ENCODE peak calls at places on chromosomes 13 and 19, in ten cellular contexts. B, P, U, Q, Y, I, E, M, O and H are unnamed samples.

GRCh38 chr19:15178629-15179308 is 22.0 kb downstream of the NOTCH3 start:
- DNase-seq in B (no peak), P (no peak), U (no peak), Q (no peak), Y (no peak), I (no peak), E (no peak), M (no peak), O (no peak), H (no peak)

GRCh38 chr13:94201022-94201421 is 278.5 kb downstream of the DCT start:
- DNase-seq in B (no peak), P (no peak), U (no peak), Q (no peak), Y (no peak), I (no peak), E (no peak), M (no peak), O (no peak), H (no peak)

GRCh38 chr13:76687467-76687866 is 198.7 kb downstream of the KCTD12 start:
- DNase-seq in B (no peak), P (no peak), U (no peak), Q (peak; percentile 10), Y (no peak), I (no peak), E (no peak), M (no peak), O (no peak), H (no peak)

GRCh38 chr13:33016414-33017409 is at the start of gene KL:
- DNase-seq in B (peak; percentile 38), P (no peak), U (no peak), Q (peak; percentile 42), Y (peak; percentile 80), I (peak; percentile 17), E (no peak), M (peak; percentile 8), O (no peak), H (no peak)

GRCh38 chr13:91185294-91185863 is 162.1 kb upstream of the MIR17HG start:
- DNase-seq in B (no peak), P (no peak), U (peak; percentile 45), Q (no peak), Y (no peak), I (no peak), E (peak; percentile 10), M (no peak), O (no peak), H (no peak)

GRCh38 chr19:1257475-1258160 is 9.2 kb downstream of the MIDN start:
- DNase-seq in B (no peak), P (no peak), U (no peak), Q (no peak), Y (no peak), I (no peak), E (no peak), M (no peak), O (no peak), H (no peak)

GRCh38 chr19:41541990-41542584 is 33.9 kb upstream of the CEACAM21 start:
- DNase-seq in B (peak; percentile 73), P (peak; percentile 67), U (peak; percentile 58), Q (peak; percentile 87), Y (peak; percentile 83), I (no peak), E (peak; percentile 34), M (peak; percentile 1), O (no peak), H (no peak)

GRCh38 chr19:48966541-48967345 is 1.6 kb downstream of the FTL start:
- DNase-seq in B (no peak), P (no peak), U (no peak), Q (no peak), Y (no peak), I (no peak), E (no peak), M (no peak), O (no peak), H (no peak)

GRCh38 chr19:17488593-17489391 is 18.5 kb downstream of the SLC27A1 start:
- DNase-seq in B (peak; percentile 92), P (peak; percentile 68), U (peak; percentile 53), Q (peak; percentile 45), Y (peak; percentile 91), I (peak; percentile 67), E (no peak), M (peak; percentile 78), O (no peak), H (no peak)